ENCODE peak calls at places on chromosome 2, in four cellular contexts. O, C, A and G are unnamed samples.

GRCh38 chr2:72089028-72089427 is 58.6 kb downstream of the CYP26B1 start:
- DNase-seq in C (no peak), A (no peak), O (no peak), G (no peak)

GRCh38 chr2:1010373-1011017 is 59.8 kb downstream of the SNTG2 start:
- DNase-seq in A (no peak), C (no peak), O (no peak), G (no peak)

GRCh38 chr2:134142341-134142738 is 111.5 kb upstream of the MGAT5 start:
- DNase-seq in C (no peak), O (no peak), A (no peak), G (no peak)

GRCh38 chr2:102736174-102736606 is 25.6 kb upstream of the TMEM182 start:
- DNase-seq in O (peak), C (peak), A (peak), G (peak)

GRCh38 chr2:44543773-44544725 is 182.3 kb downstream of the CAMKMT start:
- DNase-seq in C (no peak), O (no peak), A (no peak), G (no peak)

GRCh38 chr2:191746809-191747208 is 68.9 kb downstream of the NABP1 start:
- DNase-seq in O (no peak), A (no peak), C (no peak), G (no peak)

GRCh38 chr2:240423788-240424191 is 11.7 kb upstream of the GPC1 start:
- DNase-seq in O (no peak), C (no peak), A (no peak), G (peak)

GRCh38 chr2:110167326-110167955 is 37.4 kb downstream of the NPHP1 start:
- DNase-seq in C (no peak), O (no peak), A (no peak), G (no peak)

GRCh38 chr2:233853353-233853752 is 982 bp downstream of the HJURP start:
- DNase-seq in O (no peak), C (no peak), A (no peak), G (no peak)

GRCh38 chr2:201126308-201127127 is 10.6 kb downstream of the CFLAR start:
- DNase-seq in C (no peak), A (no peak), O (no peak), G (no peak)

GRCh38 chr2:160491922-160492371 is 1.7 kb downstream of the RBMS1 start:
- DNase-seq in O (no peak), C (no peak), A (no peak), G (no peak)

GRCh38 chr2:61006486-61007105 is 10.9 kb upstream of the PEX13 start:
- DNase-seq in C (no peak), A (no peak), O (no peak), G (no peak)

GRCh38 chr2:212135739-212136138 is 402.9 kb downstream of the ERBB4 start:
- DNase-seq in A (no peak), C (no peak), O (no peak), G (no peak)

GRCh38 chr2:95359501-95359930 is 43.0 kb upstream of the FAHD2A start:
- DNase-seq in C (no peak), O (no peak), A (no peak), G (no peak)

GRCh38 chr2:232846055-232846454 is 24.0 kb upstream of the SNORC start:
- DNase-seq in A (no peak), O (no peak), C (no peak), G (no peak)

GRCh38 chr2:120014231-120014990 is 1.5 kb downstream of the EPB41L5 start:
- DNase-seq in A (no peak), O (no peak), C (no peak), G (no peak)

GRCh38 chr2:125471963-125472362 is 1184.0 kb upstream of the GYPC start:
- DNase-seq in O (no peak), C (peak), A (no peak), G (no peak)

GRCh38 chr2:203455209-203455608 is 79.9 kb downstream of the RAPH1 start:
- DNase-seq in O (no peak), C (no peak), A (no peak), G (no peak)

GRCh38 chr2:32647180-32647651 is 19.4 kb downstream of the TTC27 start:
- DNase-seq in A (no peak), C (no peak), O (no peak), G (no peak)

GRCh38 chr2:73013941-73014340 is 57.6 kb downstream of the SFXN5 start:
- DNase-seq in A (no peak), O (no peak), C (no peak), G (no peak)

GRCh38 chr2:218319813-218320360 is 27.6 kb upstream of the TMBIM1 start:
- DNase-seq in C (no peak), O (no peak), A (no peak), G (no peak)

GRCh38 chr2:206845877-206846276 is 80.5 kb downstream of the FASTKD2 start:
- DNase-seq in C (no peak), O (no peak), A (no peak), G (no peak)

GRCh38 chr2:41763091-41763490 is 284.7 kb upstream of the PKDCC start:
- DNase-seq in A (no peak), C (no peak), O (no peak), G (no peak)

GRCh38 chr2:58930541-58930940 is 689.4 kb upstream of the FANCL start:
- DNase-seq in O (no peak), A (no peak), C (no peak), G (no peak)

GRCh38 chr2:28164280-28164801 is 228.3 kb upstream of the FOSL2 start:
- DNase-seq in C (no peak), O (no peak), A (peak), G (no peak)

GRCh38 chr2:138086556-138086955 is 122.3 kb downstream of the HNMT start:
- DNase-seq in O (no peak), A (no peak), C (no peak), G (no peak)

GRCh38 chr2:39516347-39517101 is 79.4 kb upstream of the MAP4K3 start:
- DNase-seq in O (no peak), C (no peak), A (peak), G (peak)

GRCh38 chr2:127683766-127684165 is 8.4 kb upstream of the LIMS2 start:
- DNase-seq in C (no peak), A (no peak), O (peak), G (no peak)

GRCh38 chr2:232892843-232893242 is 22.8 kb downstream of the SNORC start:
- DNase-seq in A (no peak), C (no peak), O (no peak), G (no peak)

GRCh38 chr2:26655611-26656195 is 14.5 kb upstream of the CIB4 start:
- DNase-seq in O (no peak), A (no peak), C (no peak), G (no peak)

GRCh38 chr2:239930378-239930777 is 94.8 kb downstream of the NDUFA10 start:
- DNase-seq in O (no peak), A (peak), C (no peak), G (no peak)

GRCh38 chr2:188416367-188416766 is 124.7 kb downstream of the GULP1 start:
- DNase-seq in C (no peak), A (no peak), O (no peak), G (no peak)

GRCh38 chr2:162075689-162076132 is 1.7 kb upstream of the DPP4 start:
- DNase-seq in O (no peak), C (no peak), A (no peak), G (no peak)

GRCh38 chr2:2742745-2743144 is 411.7 kb upstream of the MYT1L start:
- DNase-seq in O (no peak), C (no peak), A (no peak), G (no peak)

GRCh38 chr2:232483296-232483922 is 4.2 kb downstream of the ECEL1 start:
- DNase-seq in A (no peak), C (no peak), O (no peak), G (peak)

GRCh38 chr2:235149240-235149641 is 197.4 kb downstream of the SH3BP4 start:
- DNase-seq in A (no peak), O (no peak), C (no peak), G (no peak)